ENCODE peak calls at places on chromosomes 3 and 15, in eight cellular contexts. One of them, this sample, is unnamed.

GRCh38 chr15:76057332-76058000 is 2.3 kb upstream of the TMEM266 start:
- DNase-seq in GM12891: no peak
- DNase-seq in NCI-H460: peak
- DNase-seq in GM13977: peak
- DNase-seq in aorta: no peak
- DNase-seq in GM12892: peak
- DNase-seq in dermis microvascular lymphatic vessel endothelial cell: peak
- DNase-seq in body of pancreas: peak
- DNase-seq in this sample: peak

GRCh38 chr3:53680026-53680425 is 166.2 kb downstream of the CHDH start:
- DNase-seq in GM12891: no peak
- DNase-seq in NCI-H460: no peak
- DNase-seq in GM13977: no peak
- DNase-seq in aorta: peak
- DNase-seq in GM12892: no peak
- DNase-seq in dermis microvascular lymphatic vessel endothelial cell: no peak
- DNase-seq in body of pancreas: peak
- DNase-seq in this sample: no peak

GRCh38 chr3:55487376-55488241 is 503 bp upstream of the WNT5A start:
- DNase-seq in GM12891: no peak
- DNase-seq in NCI-H460: peak
- DNase-seq in GM13977: peak
- DNase-seq in aorta: no peak
- DNase-seq in GM12892: no peak
- DNase-seq in dermis microvascular lymphatic vessel endothelial cell: peak
- DNase-seq in body of pancreas: peak
- DNase-seq in this sample: peak

GRCh38 chr3:176523114-176523513 is 674.2 kb downstream of the TBL1XR1 start:
- DNase-seq in GM12891: no peak
- DNase-seq in NCI-H460: no peak
- DNase-seq in GM13977: no peak
- DNase-seq in aorta: no peak
- DNase-seq in GM12892: no peak
- DNase-seq in dermis microvascular lymphatic vessel endothelial cell: no peak
- DNase-seq in body of pancreas: no peak
- DNase-seq in this sample: no peak

GRCh38 chr3:106862067-106862466 is 515.2 kb upstream of the CCDC54 start:
- DNase-seq in GM12891: no peak
- DNase-seq in NCI-H460: no peak
- DNase-seq in GM13977: no peak
- DNase-seq in aorta: no peak
- DNase-seq in GM12892: no peak
- DNase-seq in dermis microvascular lymphatic vessel endothelial cell: peak
- DNase-seq in body of pancreas: no peak
- DNase-seq in this sample: peak

GRCh38 chr15:98625614-98626013 is 22.7 kb upstream of the IGF1R start:
- DNase-seq in GM12891: no peak
- DNase-seq in NCI-H460: no peak
- DNase-seq in GM13977: no peak
- DNase-seq in aorta: no peak
- DNase-seq in GM12892: no peak
- DNase-seq in dermis microvascular lymphatic vessel endothelial cell: no peak
- DNase-seq in body of pancreas: no peak
- DNase-seq in this sample: no peak

GRCh38 chr3:147120029-147120428 is 286.3 kb downstream of the ZIC4 start:
- DNase-seq in GM12891: no peak
- DNase-seq in NCI-H460: peak
- DNase-seq in GM13977: no peak
- DNase-seq in aorta: no peak
- DNase-seq in GM12892: no peak
- DNase-seq in dermis microvascular lymphatic vessel endothelial cell: peak
- DNase-seq in body of pancreas: no peak
- DNase-seq in this sample: peak

GRCh38 chr3:377158-377561 is 180.6 kb downstream of the CHL1 start:
- DNase-seq in GM12891: no peak
- DNase-seq in NCI-H460: peak
- DNase-seq in GM13977: peak
- DNase-seq in aorta: no peak
- DNase-seq in GM12892: no peak
- DNase-seq in dermis microvascular lymphatic vessel endothelial cell: no peak
- DNase-seq in body of pancreas: no peak
- DNase-seq in this sample: no peak

GRCh38 chr15:35671197-35671596 is 125.2 kb upstream of the DPH6 start:
- DNase-seq in GM12891: no peak
- DNase-seq in NCI-H460: no peak
- DNase-seq in GM13977: no peak
- DNase-seq in aorta: no peak
- DNase-seq in GM12892: no peak
- DNase-seq in dermis microvascular lymphatic vessel endothelial cell: no peak
- DNase-seq in body of pancreas: no peak
- DNase-seq in this sample: no peak

GRCh38 chr3:17035033-17035432 is 150.3 kb downstream of the PLCL2 start:
- DNase-seq in GM12891: no peak
- DNase-seq in NCI-H460: no peak
- DNase-seq in GM13977: no peak
- DNase-seq in aorta: no peak
- DNase-seq in GM12892: no peak
- DNase-seq in dermis microvascular lymphatic vessel endothelial cell: no peak
- DNase-seq in body of pancreas: no peak
- DNase-seq in this sample: no peak

GRCh38 chr3:25259871-25260270 is 168.2 kb upstream of the RARB start:
- DNase-seq in GM12891: no peak
- DNase-seq in NCI-H460: no peak
- DNase-seq in GM13977: no peak
- DNase-seq in aorta: peak
- DNase-seq in GM12892: no peak
- DNase-seq in dermis microvascular lymphatic vessel endothelial cell: no peak
- DNase-seq in body of pancreas: no peak
- DNase-seq in this sample: no peak

GRCh38 chr3:161263057-161263456 is 41.9 kb downstream of the NMD3 start:
- DNase-seq in GM12891: no peak
- DNase-seq in NCI-H460: no peak
- DNase-seq in GM13977: no peak
- DNase-seq in aorta: no peak
- DNase-seq in GM12892: no peak
- DNase-seq in dermis microvascular lymphatic vessel endothelial cell: no peak
- DNase-seq in body of pancreas: no peak
- DNase-seq in this sample: no peak

GRCh38 chr3:50365080-50365841 is 5.9 kb upstream of the TMEM115 start:
- DNase-seq in GM12891: peak
- DNase-seq in NCI-H460: no peak
- DNase-seq in GM13977: peak
- DNase-seq in aorta: peak
- DNase-seq in GM12892: peak
- DNase-seq in dermis microvascular lymphatic vessel endothelial cell: peak
- DNase-seq in body of pancreas: peak
- DNase-seq in this sample: peak

GRCh38 chr15:23497710-23498111 is 50.7 kb upstream of the GOLGA6L2 start:
- DNase-seq in GM12891: no peak
- DNase-seq in NCI-H460: peak
- DNase-seq in GM13977: no peak
- DNase-seq in aorta: no peak
- DNase-seq in GM12892: no peak
- DNase-seq in dermis microvascular lymphatic vessel endothelial cell: peak
- DNase-seq in body of pancreas: peak
- DNase-seq in this sample: no peak

GRCh38 chr3:157499342-157499963 is 3.8 kb downstream of the VEPH1 start:
- DNase-seq in GM12891: no peak
- DNase-seq in NCI-H460: peak
- DNase-seq in GM13977: no peak
- DNase-seq in aorta: no peak
- DNase-seq in GM12892: no peak
- DNase-seq in dermis microvascular lymphatic vessel endothelial cell: peak
- DNase-seq in body of pancreas: peak
- DNase-seq in this sample: peak

GRCh38 chr3:188979236-188979635 is 192.5 kb upstream of the TPRG1 start:
- DNase-seq in GM12891: no peak
- DNase-seq in NCI-H460: no peak
- DNase-seq in GM13977: no peak
- DNase-seq in aorta: no peak
- DNase-seq in GM12892: no peak
- DNase-seq in dermis microvascular lymphatic vessel endothelial cell: no peak
- DNase-seq in body of pancreas: no peak
- DNase-seq in this sample: no peak

GRCh38 chr3:46675426-46675825 is 18.1 kb downstream of the ALS2CL start:
- DNase-seq in GM12891: no peak
- DNase-seq in NCI-H460: no peak
- DNase-seq in GM13977: no peak
- DNase-seq in aorta: peak
- DNase-seq in GM12892: no peak
- DNase-seq in dermis microvascular lymphatic vessel endothelial cell: no peak
- DNase-seq in body of pancreas: peak
- DNase-seq in this sample: no peak

GRCh38 chr3:66350601-66351000 is 129.8 kb downstream of the SLC25A26 start:
- DNase-seq in GM12891: no peak
- DNase-seq in NCI-H460: no peak
- DNase-seq in GM13977: no peak
- DNase-seq in aorta: no peak
- DNase-seq in GM12892: no peak
- DNase-seq in dermis microvascular lymphatic vessel endothelial cell: no peak
- DNase-seq in body of pancreas: no peak
- DNase-seq in this sample: no peak

GRCh38 chr3:15332405-15333098 is at the start of gene SH3BP5:
- DNase-seq in GM12891: peak
- DNase-seq in NCI-H460: peak
- DNase-seq in GM13977: peak
- DNase-seq in aorta: peak
- DNase-seq in GM12892: peak
- DNase-seq in dermis microvascular lymphatic vessel endothelial cell: peak
- DNase-seq in body of pancreas: peak
- DNase-seq in this sample: peak

GRCh38 chr3:3998140-3998977 is 199.1 kb downstream of the LRRN1 start:
- DNase-seq in GM12891: no peak
- DNase-seq in NCI-H460: peak
- DNase-seq in GM13977: peak
- DNase-seq in aorta: no peak
- DNase-seq in GM12892: peak
- DNase-seq in dermis microvascular lymphatic vessel endothelial cell: peak
- DNase-seq in body of pancreas: peak
- DNase-seq in this sample: peak

This sample was measured in endothelial cell of umbilical vein.